ENCODE peak calls at places on chromosomes 11 and 22, in four cellular contexts. Y is HepG2, E is WTC11, X is SK-N-SH. D is an unnamed sample.

GRCh38 chr11:120134931-120135228 is 3.0 kb downstream of the TRIM29 start:
- DNase-seq in X (no peak), E (no peak), Y (no peak), D (no peak)

GRCh38 chr11:94638902-94639373 is 71.8 kb downstream of the PIWIL4 start:
- DNase-seq in Y (no peak), X (no peak), E (no peak), D (no peak)

GRCh38 chr11:32018672-32019071 is 72.2 kb upstream of the RCN1 start:
- DNase-seq in X (no peak), E (no peak), Y (no peak), D (no peak)

GRCh38 chr22:17860220-17860965 is 86.1 kb upstream of the BID start:
- DNase-seq in X (no peak), Y (no peak), E (no peak), D (no peak)

GRCh38 chr11:113506893-113507292 is 31.7 kb upstream of the DRD2 start:
- DNase-seq in Y (no peak), X (no peak), E (no peak), D (no peak)

GRCh38 chr22:39534591-39535301 is 2.2 kb upstream of the RPS19BP1 start:
- DNase-seq in Y (peak), X (peak), E (peak), D (peak)

GRCh38 chr22:49736538-49736937 is 91.1 kb downstream of the BRD1 start:
- DNase-seq in E (no peak), X (peak), Y (no peak), D (no peak)

GRCh38 chr22:50157976-50158375 is 12.6 kb upstream of the PANX2 start:
- DNase-seq in Y (no peak), X (no peak), E (no peak), D (no peak)

GRCh38 chr22:20972014-20972797 is 5.2 kb downstream of the AIFM3 start:
- DNase-seq in Y (no peak), X (no peak), E (no peak), D (no peak)

GRCh38 chr22:37708580-37709444 is 12.0 kb downstream of the TRIOBP start:
- DNase-seq in E (no peak), Y (no peak), X (no peak), D (no peak)

GRCh38 chr11:45204761-45205160 is 58.3 kb downstream of the PRDM11 start:
- DNase-seq in X (no peak), Y (no peak), E (peak), D (peak)

GRCh38 chr11:2778630-2779498 is 79.1 kb upstream of the KCNQ1OT1 start:
- DNase-seq in Y (peak), X (peak), E (peak), D (peak)

GRCh38 chr11:102197759-102198158 is 87.5 kb downstream of the YAP1 start:
- DNase-seq in X (no peak), Y (peak), E (peak), D (no peak)

GRCh38 chr11:36151933-36152580 is 137.2 kb downstream of the COMMD9 start:
- DNase-seq in E (no peak), Y (no peak), X (no peak), D (no peak)

GRCh38 chr11:124718801-124719200 is 20.9 kb upstream of the NRGN start:
- DNase-seq in Y (no peak), E (no peak), X (no peak), D (no peak)

GRCh38 chr11:11661356-11662040 is 39.7 kb upstream of the GALNT18 start:
- DNase-seq in Y (no peak), X (no peak), E (peak), D (no peak)

GRCh38 chr11:118998822-118999221 is 884 bp downstream of the CENATAC start:
- DNase-seq in E (no peak), X (no peak), Y (peak), D (peak)

GRCh38 chr11:75924966-75925784 is 110.2 kb downstream of the UVRAG start:
- DNase-seq in Y (no peak), E (no peak), X (no peak), D (no peak)

GRCh38 chr11:111944651-111945051 is 7.5 kb downstream of the DIXDC1 start:
- DNase-seq in E (no peak), X (no peak), Y (no peak), D (no peak)

GRCh38 chr11:2777396-2777795 is 77.6 kb upstream of the KCNQ1OT1 start:
- DNase-seq in E (peak), Y (no peak), X (no peak), D (no peak)

GRCh38 chr11:12683857-12684256 is 9.6 kb downstream of the TEAD1 start:
- DNase-seq in X (no peak), E (no peak), Y (no peak), D (no peak)

GRCh38 chr11:92911478-92911877 is 58.0 kb upstream of the MTNR1B start:
- DNase-seq in X (no peak), E (no peak), Y (no peak), D (no peak)

GRCh38 chr11:128343134-128343514 is 244.2 kb downstream of the ETS1 start:
- DNase-seq in X (no peak), E (no peak), Y (no peak), D (no peak)

GRCh38 chr11:128343870-128344269 is 243.5 kb downstream of the ETS1 start:
- DNase-seq in X (no peak), E (no peak), Y (no peak), D (no peak)

GRCh38 chr11:128341280-128341679 is 246.1 kb downstream of the ETS1 start:
- DNase-seq in Y (no peak), E (no peak), X (no peak), D (no peak)

GRCh38 chr11:128341767-128342318 is 245.5 kb downstream of the ETS1 start:
- DNase-seq in X (no peak), Y (no peak), E (no peak), D (no peak)

DNA sequence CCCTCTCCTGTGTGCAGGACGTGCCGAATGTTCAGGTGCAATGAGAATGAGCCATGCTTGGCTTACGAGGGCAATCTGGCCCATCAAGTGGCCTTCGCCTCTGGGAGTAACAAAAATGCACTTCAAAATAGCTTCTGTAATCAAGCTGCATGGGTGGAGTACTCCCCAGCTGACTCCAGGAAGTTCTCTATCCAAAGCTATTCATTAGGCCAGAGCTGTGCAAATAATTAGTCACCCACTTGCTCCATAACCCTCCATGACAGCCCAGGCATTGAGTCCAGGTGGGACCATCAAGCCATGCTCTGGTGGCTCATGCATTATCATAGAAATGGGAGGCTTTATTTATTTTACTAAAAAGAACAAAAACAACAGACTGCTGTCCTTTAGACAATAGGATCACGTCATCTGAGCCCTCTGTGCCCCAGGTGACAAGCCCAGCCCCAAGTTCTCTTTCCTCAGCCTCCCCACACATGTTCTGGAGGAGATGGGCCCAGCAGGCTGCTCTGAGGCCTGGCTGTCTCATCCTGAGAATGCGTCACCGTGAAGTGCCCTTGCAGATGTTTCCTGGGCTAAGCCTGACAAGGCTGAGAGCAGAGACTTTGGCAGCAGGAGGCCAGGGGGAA is 244.7 kb downstream of the ETS1 start:
- DNase-seq in Y (peak), X (no peak), E (no peak), D (no peak)
- TF ChIP-seq FOXJ3 in Y (no peak), X (no peak), E (no peak), D (no peak)

DNA sequence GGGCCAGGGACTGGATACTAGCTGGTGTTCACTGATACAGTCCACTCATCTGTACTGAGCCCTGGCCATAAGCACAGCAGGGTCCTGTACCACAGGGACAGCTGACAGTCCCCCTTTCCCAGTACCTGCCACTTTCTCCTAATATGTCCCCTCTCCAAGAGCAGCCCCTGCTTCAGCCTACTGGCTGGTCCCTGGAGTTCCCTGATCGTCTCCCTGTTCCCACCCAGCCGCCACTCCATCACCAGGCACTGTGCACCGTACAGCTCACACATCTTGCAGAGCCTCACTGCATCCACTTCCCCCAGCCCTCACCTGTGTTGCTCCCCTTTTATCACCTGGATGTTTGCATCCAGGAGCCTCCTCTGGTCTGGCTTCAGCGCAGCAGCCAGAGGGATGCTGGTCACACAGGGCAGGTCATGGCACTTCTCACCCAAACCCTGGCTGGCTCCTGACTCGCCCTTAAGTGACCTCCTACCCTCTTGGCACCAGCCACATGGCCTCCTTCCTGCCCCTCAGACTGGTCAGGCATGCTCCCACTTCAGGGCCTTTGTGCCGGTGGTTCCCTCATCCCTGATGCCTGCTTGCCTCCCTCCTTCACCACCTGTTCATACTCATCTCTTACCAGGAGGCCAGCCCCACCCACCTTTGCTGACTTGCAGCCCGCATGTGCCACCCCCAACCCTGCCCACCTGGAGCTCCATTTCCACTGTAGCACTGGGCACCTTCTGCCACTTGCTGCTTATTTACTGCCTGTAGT is 19.9 kb downstream of the GNAZ start:
- DNase-seq in X (no peak), E (no peak), Y (no peak), D (no peak)
- TF ChIP-seq FOXJ3 in X (no peak), E (no peak), Y (no peak), D (no peak)

DNA sequence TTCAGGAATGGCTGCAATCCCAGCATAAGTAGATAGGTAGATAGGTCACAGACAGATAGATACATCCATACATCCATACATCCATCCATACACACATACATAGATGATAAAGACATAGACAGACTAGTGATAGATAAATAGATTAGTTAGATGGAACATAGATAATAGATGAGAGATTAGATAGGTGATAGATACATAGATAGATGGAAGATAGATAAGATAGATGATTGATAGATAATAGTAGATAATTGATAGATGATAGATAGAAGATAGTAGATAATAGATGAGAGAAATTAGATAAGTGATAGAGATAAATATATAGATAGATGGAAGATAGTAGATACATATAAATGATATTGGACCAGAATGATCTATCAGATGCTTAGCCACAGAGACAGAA is 28.3 kb upstream of the LRRC55 start:
- DNase-seq in X (no peak), Y (no peak), E (no peak), D (no peak)
- TF ChIP-seq FOXJ3 in X (no peak), Y (no peak), E (no peak), D (no peak)

GRCh38 chr11:128471138-128471661 is 116.2 kb downstream of the ETS1 start:
- DNase-seq in E (no peak), Y (no peak), X (no peak), D (no peak)
- TF ChIP-seq FOXJ3 in E (no peak), Y (no peak), X (no peak), D (no peak)

GRCh38 chr11:117780456-117780855 is 16.6 kb downstream of the DSCAML1 start:
- DNase-seq in E (no peak), X (no peak), Y (no peak), D (no peak)
- TF ChIP-seq FOXJ3 in E (no peak), X (no peak), Y (no peak), D (no peak)

GRCh38 chr11:8832571-8833260 is 78.3 kb upstream of the AKIP1 start:
- DNase-seq in X (peak), E (peak), Y (no peak), D (no peak)
- TF ChIP-seq FOXJ3 in X (no peak), E (no peak), Y (no peak), D (no peak)

GRCh38 chr11:72364754-72365153 is 69.6 kb downstream of the CLPB start:
- DNase-seq in X (no peak), E (no peak), Y (no peak), D (no peak)

GRCh38 chr11:72358461-72359405 is 75.6 kb downstream of the CLPB start:
- DNase-seq in X (peak), Y (no peak), E (no peak), D (no peak)

GRCh38 chr11:72361321-72361720 is 73.0 kb downstream of the CLPB start:
- DNase-seq in E (no peak), Y (no peak), X (no peak), D (no peak)

GRCh38 chr11:72363112-72363511 is 71.2 kb downstream of the CLPB start:
- DNase-seq in X (no peak), Y (peak), E (no peak), D (no peak)
- TF ChIP-seq FOXJ3 in X (no peak), Y (no peak), E (no peak), D (no peak)

DNA sequence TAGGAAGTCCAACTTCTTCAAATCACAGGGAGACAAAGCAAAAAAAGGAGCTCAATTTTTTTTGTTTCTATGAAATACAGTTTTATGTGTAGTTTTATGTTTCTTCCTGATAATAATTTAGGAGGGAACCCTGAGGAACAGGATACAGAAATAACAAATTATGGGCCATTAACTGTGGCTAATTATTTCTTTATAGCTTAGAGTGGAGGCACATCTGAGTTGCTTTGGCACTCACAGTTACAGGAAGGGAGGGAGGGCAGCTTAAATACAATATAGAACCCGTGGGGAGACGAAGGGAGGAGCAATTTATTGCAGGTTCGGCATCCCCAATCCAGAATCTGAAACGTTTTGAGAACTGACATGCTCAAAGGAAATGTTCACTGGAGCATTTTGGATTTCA is 37.1 kb upstream of the HORMAD2 start:
- DNase-seq in X (no peak), E (no peak), Y (no peak), D (no peak)
- TF ChIP-seq FOXJ3 in X (no peak), E (no peak), Y (no peak), D (no peak)

GRCh38 chr11:26761382-26761781 is 39.5 kb upstream of the SLC5A12 start:
- DNase-seq in E (no peak), X (no peak), Y (no peak), D (no peak)
- TF ChIP-seq FOXJ3 in E (no peak), X (no peak), Y (no peak), D (no peak)